ENCODE peak calls at places on chromosomes 7 and 10, in seven cellular contexts. K is GM23248, E is esophagus squamous epithelium, X is HCT116, S is tibial nerve, C is A673, G is adrenal gland. V is an unnamed sample.

GRCh38 chr7:109663806-109664205 is 1094.1 kb downstream of the DNAJB9 start:
- DNase-seq in K (no peak), E (no peak), X (no peak), S (no peak), C (no peak), G (no peak), V (no peak)

GRCh38 chr10:44981172-44982113 is 2.8 kb upstream of the DEPP1 start:
- DNase-seq in K (peak; percentile 95), E (no peak), X (peak; percentile 73), S (no peak), C (no peak), G (peak; percentile 83), V (peak; percentile 82)

GRCh38 chr7:27046854-27047549 is 48.8 kb downstream of the HOXA1 start:
- DNase-seq in K (peak; percentile 80), E (no peak), X (peak; percentile 57), S (no peak), C (no peak), G (no peak), V (peak; percentile 18)

GRCh38 chr7:87316846-87317545 is 28.5 kb upstream of the CROT start:
- DNase-seq in K (peak; percentile 88), E (no peak), X (no peak), S (no peak), C (peak; percentile 26), G (no peak), V (peak; percentile 95)

GRCh38 chr7:116597384-116597783 is 72.5 kb downstream of the CAV1 start:
- DNase-seq in K (no peak), E (no peak), X (no peak), S (no peak), C (no peak), G (no peak), V (no peak)

GRCh38 chr10:118818621-118819221 is 64.0 kb upstream of the CACUL1 start:
- DNase-seq in K (no peak), E (no peak), X (no peak), S (no peak), C (no peak), G (peak; percentile 77), V (no peak)

GRCh38 chr10:117542706-117543244 is at the start of gene EMX2:
- DNase-seq in K (peak; percentile 74), E (no peak), X (no peak), S (no peak), C (no peak), G (no peak), V (no peak)

GRCh38 chr10:101840741-101841453 is 2.7 kb downstream of the KCNIP2 start:
- DNase-seq in K (peak; percentile 90), E (no peak), X (peak; percentile 72), S (peak; percentile 52), C (peak; percentile 90), G (peak; percentile 91), V (no peak)

GRCh38 chr10:43135064-43135463 is 3.2 kb upstream of the CSGALNACT2 start:
- DNase-seq in K (no peak), E (no peak), X (no peak), S (no peak), C (no peak), G (peak; percentile 51), V (no peak)

GRCh38 chr7:101170617-101171441 is 5.5 kb upstream of the VGF start:
- DNase-seq in K (no peak), E (no peak), X (no peak), S (no peak), C (no peak), G (no peak), V (no peak)

GRCh38 chr7:74627699-74628411 is 29.7 kb upstream of the GTF2I start:
- DNase-seq in K (peak; percentile 69), E (no peak), X (no peak), S (no peak), C (peak; percentile 71), G (peak; percentile 91), V (no peak)

GRCh38 chr7:134368851-134369533 is 52.3 kb upstream of the SLC35B4 start:
- DNase-seq in K (peak; percentile 84), E (no peak), X (no peak), S (no peak), C (peak; percentile 20), G (no peak), V (peak; percentile 48)

GRCh38 chr10:17444062-17444714 is 10.2 kb downstream of the ST8SIA6 start:
- DNase-seq in K (no peak), E (no peak), X (no peak), S (no peak), C (no peak), G (no peak), V (peak; percentile 41)

GRCh38 chr7:84070770-84071169 is 123.8 kb downstream of the SEMA3A start:
- DNase-seq in K (no peak), E (no peak), X (no peak), S (no peak), C (peak; percentile 81), G (no peak), V (no peak)

GRCh38 chr10:67772894-67773511 is 65.0 kb downstream of the DNAJC12 start:
- DNase-seq in K (peak; percentile 19), E (no peak), X (no peak), S (no peak), C (no peak), G (no peak), V (no peak)

GRCh38 chr7:77439572-77439971 is 23.4 kb upstream of the GSAP start:
- DNase-seq in K (peak; percentile 61), E (no peak), X (no peak), S (no peak), C (peak; percentile 42), G (peak; percentile 73), V (no peak)

GRCh38 chr7:1257863-1258262 is 25.2 kb downstream of the UNCX start:
- DNase-seq in K (no peak), E (no peak), X (no peak), S (no peak), C (no peak), G (no peak), V (no peak)

DNA sequence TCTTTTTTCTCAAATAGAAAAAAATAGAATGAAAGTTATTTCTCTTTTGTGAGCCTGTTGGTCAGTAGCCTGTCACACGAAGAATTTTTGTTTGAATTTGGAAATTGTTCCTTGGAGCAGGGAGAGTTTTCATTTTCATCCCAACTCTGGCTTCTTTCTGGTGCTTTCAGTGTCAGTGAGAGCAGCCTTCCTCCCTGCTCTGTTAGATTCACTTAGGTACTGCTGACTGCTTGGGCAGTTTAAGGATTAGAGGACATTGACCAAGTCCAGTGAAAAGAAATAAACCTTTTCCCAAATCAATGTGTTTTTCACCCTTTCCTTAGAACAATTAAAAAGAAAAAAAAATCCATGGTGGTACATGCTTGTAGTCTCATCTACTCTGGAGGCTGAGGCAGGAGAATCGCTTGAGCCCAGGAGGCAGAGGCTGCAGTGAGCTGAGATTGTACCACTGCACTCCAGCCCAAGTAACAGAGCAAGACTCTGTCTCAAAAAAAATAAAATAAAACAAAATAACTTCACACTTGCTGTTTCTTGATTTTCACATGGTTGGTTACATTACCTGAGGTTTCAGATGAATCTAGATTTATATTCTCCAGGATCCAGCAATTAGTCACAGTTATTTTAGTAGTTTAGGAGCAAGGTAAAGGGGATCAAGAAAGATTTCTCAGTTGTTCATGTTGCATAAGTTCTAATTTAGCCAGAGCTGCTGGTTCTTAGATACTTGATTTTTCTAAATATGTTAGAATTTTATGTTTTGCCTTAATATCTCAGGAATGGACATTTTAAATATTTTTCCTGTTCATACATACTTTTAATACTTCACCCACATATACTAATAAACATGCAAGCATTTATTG is 63.1 kb downstream of the ZNRF2 start:
- DNase-seq in K (no peak), E (no peak), X (no peak), S (no peak), C (no peak), G (no peak), V (no peak)
- H3K27ac ChIP-seq in K (peak overlapping the region; percentile 72), E (peak overlapping the region; percentile 71), X (no peak overlapping the region), S (peak overlapping the region; percentile 65), C (peak overlapping the region; percentile 76), G (no peak overlapping the region), V (peak overlapping the region; percentile 65)

GRCh38 chr7:80678703-80679102 is 40.3 kb downstream of the CD36 start:
- DNase-seq in K (no peak), E (no peak), X (no peak), S (no peak), C (no peak), G (no peak), V (no peak)
- H3K27ac ChIP-seq in K (no peak overlapping the region), E (no peak overlapping the region), X (no peak overlapping the region), S (no peak overlapping the region), C (no peak overlapping the region), G (no peak overlapping the region), V (no peak overlapping the region)

GRCh38 chr10:29923416-29923970 is 135.9 kb downstream of the JCAD start:
- DNase-seq in K (no peak), E (no peak), X (no peak), S (no peak), C (no peak), G (no peak), V (no peak)
- H3K27ac ChIP-seq in K (no peak overlapping the region), E (no peak overlapping the region), X (no peak overlapping the region), S (no peak overlapping the region), C (no peak overlapping the region), G (no peak overlapping the region), V (no peak overlapping the region)

DNA sequence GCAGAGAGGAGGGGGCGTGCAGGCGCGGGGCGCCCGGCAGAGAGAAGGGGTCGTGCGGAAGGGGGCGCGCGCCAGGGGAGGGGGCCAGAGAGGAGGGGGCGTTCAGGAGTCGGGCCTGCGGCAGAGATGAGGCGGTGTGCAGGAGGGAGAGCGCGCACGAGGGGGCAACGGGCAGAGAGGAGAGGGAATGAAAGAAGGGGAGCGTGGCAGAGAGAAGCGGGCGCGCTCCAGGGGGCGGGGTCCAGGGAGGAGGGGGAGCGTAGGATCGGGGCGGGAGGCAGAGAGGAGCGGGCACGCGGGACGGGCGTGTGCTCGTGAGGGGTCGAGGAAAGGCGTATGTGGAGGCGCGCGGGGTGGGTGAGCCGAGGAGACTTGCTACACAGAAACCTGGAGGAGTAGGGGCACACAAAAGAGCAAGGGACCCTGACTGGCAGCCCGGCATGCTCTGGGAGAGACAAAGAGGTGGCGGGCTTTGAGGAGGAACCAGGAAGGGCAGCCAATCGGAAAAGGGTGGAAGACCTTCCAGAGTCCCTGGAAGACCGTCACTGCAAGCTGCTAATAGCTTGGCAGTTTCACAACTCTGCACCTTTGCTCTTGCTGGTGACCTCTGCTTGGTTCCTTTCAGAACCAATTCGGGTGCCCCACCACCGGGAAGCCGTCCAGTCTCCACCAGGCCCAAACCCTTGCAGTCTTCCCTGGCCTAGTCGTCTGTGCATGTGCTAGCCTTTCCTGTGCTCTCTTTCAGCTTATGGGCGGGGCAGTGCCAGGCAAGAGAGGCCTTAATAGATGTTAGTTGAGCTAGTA is 621 bp downstream of the DYDC2 start:
- DNase-seq in K (no peak), E (no peak), X (no peak), S (no peak), C (peak; percentile 17), G (no peak), V (no peak)
- H3K27ac ChIP-seq in K (no peak overlapping the region), E (no peak overlapping the region), X (no peak overlapping the region), S (no peak overlapping the region), C (no peak overlapping the region), G (no peak overlapping the region), V (no peak overlapping the region)